ENCODE peak calls at places on chromosomes 3 and 15, in six cellular contexts. One of them, this sample, is unnamed.

GRCh38 chr15:25905140-25905539 is 42.0 kb upstream of the ATP10A start:
- DNase-seq in T-helper 2 cell: no peak
- DNase-seq in tibial nerve: no peak
- DNase-seq in left lung: no peak
- DNase-seq in BE2C: no peak
- DNase-seq in CD8-positive, alpha-beta T cell: no peak
- DNase-seq in this sample: no peak

GRCh38 chr3:42749025-42749752 is 23.9 kb downstream of the CCDC13 start:
- DNase-seq in T-helper 2 cell: no peak
- DNase-seq in tibial nerve: no peak
- DNase-seq in left lung: no peak
- DNase-seq in BE2C: no peak
- DNase-seq in CD8-positive, alpha-beta T cell: no peak
- DNase-seq in this sample: no peak

GRCh38 chr15:69971771-69972170 is 125.9 kb downstream of the TLE3 start:
- DNase-seq in T-helper 2 cell: no peak
- DNase-seq in tibial nerve: no peak
- DNase-seq in left lung: no peak
- DNase-seq in BE2C: no peak
- DNase-seq in CD8-positive, alpha-beta T cell: no peak
- DNase-seq in this sample: no peak

GRCh38 chr15:41558400-41559238 is at the start of gene TYRO3:
- DNase-seq in T-helper 2 cell: peak
- DNase-seq in tibial nerve: peak
- DNase-seq in left lung: peak
- DNase-seq in BE2C: peak
- DNase-seq in CD8-positive, alpha-beta T cell: peak
- DNase-seq in this sample: peak

GRCh38 chr3:58414538-58415197 is 19.0 kb downstream of the PDHB start:
- DNase-seq in T-helper 2 cell: no peak
- DNase-seq in tibial nerve: peak
- DNase-seq in left lung: no peak
- DNase-seq in BE2C: peak
- DNase-seq in CD8-positive, alpha-beta T cell: no peak
- DNase-seq in this sample: peak

GRCh38 chr3:46958469-46959168 is 17.9 kb downstream of the CCDC12 start:
- DNase-seq in T-helper 2 cell: no peak
- DNase-seq in tibial nerve: no peak
- DNase-seq in left lung: no peak
- DNase-seq in BE2C: no peak
- DNase-seq in CD8-positive, alpha-beta T cell: no peak
- DNase-seq in this sample: no peak

GRCh38 chr3:127438951-127439350 is 151.1 kb upstream of the PRR20G start:
- DNase-seq in T-helper 2 cell: no peak
- DNase-seq in tibial nerve: no peak
- DNase-seq in left lung: no peak
- DNase-seq in BE2C: no peak
- DNase-seq in CD8-positive, alpha-beta T cell: peak
- DNase-seq in this sample: no peak

GRCh38 chr15:89366656-89367393 is 32.2 kb upstream of the POLG start:
- DNase-seq in T-helper 2 cell: no peak
- DNase-seq in tibial nerve: no peak
- DNase-seq in left lung: no peak
- DNase-seq in BE2C: no peak
- DNase-seq in CD8-positive, alpha-beta T cell: no peak
- DNase-seq in this sample: no peak

GRCh38 chr3:48609088-48610005 is at the start of gene UQCRC1:
- DNase-seq in T-helper 2 cell: peak
- DNase-seq in tibial nerve: peak
- DNase-seq in left lung: peak
- DNase-seq in BE2C: peak
- DNase-seq in CD8-positive, alpha-beta T cell: peak
- DNase-seq in this sample: peak

GRCh38 chr15:34890424-34890823 is 79.1 kb downstream of the AQR start:
- DNase-seq in T-helper 2 cell: no peak
- DNase-seq in tibial nerve: no peak
- DNase-seq in left lung: no peak
- DNase-seq in BE2C: no peak
- DNase-seq in CD8-positive, alpha-beta T cell: no peak
- DNase-seq in this sample: no peak

GRCh38 chr3:136559896-136560295 is 192.3 kb downstream of the STAG1 start:
- DNase-seq in T-helper 2 cell: no peak
- DNase-seq in tibial nerve: no peak
- DNase-seq in left lung: no peak
- DNase-seq in BE2C: no peak
- DNase-seq in CD8-positive, alpha-beta T cell: no peak
- DNase-seq in this sample: no peak

GRCh38 chr3:15271785-15272381 is 60.5 kb downstream of the SH3BP5 start:
- DNase-seq in T-helper 2 cell: peak
- DNase-seq in tibial nerve: no peak
- DNase-seq in left lung: peak
- DNase-seq in BE2C: no peak
- DNase-seq in CD8-positive, alpha-beta T cell: peak
- DNase-seq in this sample: no peak

GRCh38 chr3:8627541-8627940 is 17.1 kb downstream of the SSUH2 start:
- DNase-seq in T-helper 2 cell: no peak
- DNase-seq in tibial nerve: no peak
- DNase-seq in left lung: no peak
- DNase-seq in BE2C: no peak
- DNase-seq in CD8-positive, alpha-beta T cell: no peak
- DNase-seq in this sample: no peak

GRCh38 chr3:170809021-170809974 is 60.7 kb downstream of the RPL22L1 start:
- DNase-seq in T-helper 2 cell: no peak
- DNase-seq in tibial nerve: peak
- DNase-seq in left lung: no peak
- DNase-seq in BE2C: peak
- DNase-seq in CD8-positive, alpha-beta T cell: no peak
- DNase-seq in this sample: peak

GRCh38 chr15:26866298-26867198 is at the start of gene GABRA5:
- DNase-seq in T-helper 2 cell: no peak
- DNase-seq in tibial nerve: no peak
- DNase-seq in left lung: no peak
- DNase-seq in BE2C: peak
- DNase-seq in CD8-positive, alpha-beta T cell: no peak
- DNase-seq in this sample: peak

GRCh38 chr3:146501752-146502151 is 32.4 kb upstream of the PLSCR2 start:
- DNase-seq in T-helper 2 cell: no peak
- DNase-seq in tibial nerve: no peak
- DNase-seq in left lung: no peak
- DNase-seq in BE2C: no peak
- DNase-seq in CD8-positive, alpha-beta T cell: no peak
- DNase-seq in this sample: no peak

GRCh38 chr3:17412950-17413530 is 329.4 kb downstream of the TBC1D5 start:
- DNase-seq in T-helper 2 cell: no peak
- DNase-seq in tibial nerve: peak
- DNase-seq in left lung: no peak
- DNase-seq in BE2C: peak
- DNase-seq in CD8-positive, alpha-beta T cell: no peak
- DNase-seq in this sample: peak

GRCh38 chr3:16406175-16406574 is 107.3 kb downstream of the RFTN1 start:
- DNase-seq in T-helper 2 cell: no peak
- DNase-seq in tibial nerve: no peak
- DNase-seq in left lung: no peak
- DNase-seq in BE2C: no peak
- DNase-seq in CD8-positive, alpha-beta T cell: no peak
- DNase-seq in this sample: no peak

GRCh38 chr15:90036343-90036742 is 35.2 kb downstream of the ZNF710 start:
- DNase-seq in T-helper 2 cell: no peak
- DNase-seq in tibial nerve: no peak
- DNase-seq in left lung: no peak
- DNase-seq in BE2C: no peak
- DNase-seq in CD8-positive, alpha-beta T cell: no peak
- DNase-seq in this sample: peak

GRCh38 chr15:83016906-83017305 is 5.5 kb upstream of the C15orf40 start:
- DNase-seq in T-helper 2 cell: no peak
- DNase-seq in tibial nerve: no peak
- DNase-seq in left lung: no peak
- DNase-seq in BE2C: no peak
- DNase-seq in CD8-positive, alpha-beta T cell: no peak
- DNase-seq in this sample: no peak

GRCh38 chr3:157045238-157045860 is 114.6 kb downstream of the CCNL1 start:
- DNase-seq in T-helper 2 cell: no peak
- DNase-seq in tibial nerve: no peak
- DNase-seq in left lung: no peak
- DNase-seq in BE2C: no peak
- DNase-seq in CD8-positive, alpha-beta T cell: no peak
- DNase-seq in this sample: peak

GRCh38 chr3:8519156-8519555 is 17.5 kb downstream of the LMCD1 start:
- DNase-seq in T-helper 2 cell: no peak
- DNase-seq in tibial nerve: no peak
- DNase-seq in left lung: no peak
- DNase-seq in BE2C: no peak
- DNase-seq in CD8-positive, alpha-beta T cell: no peak
- DNase-seq in this sample: no peak

GRCh38 chr3:151726016-151726415 is 7.7 kb upstream of the AADACL2 start:
- DNase-seq in T-helper 2 cell: no peak
- DNase-seq in tibial nerve: no peak
- DNase-seq in left lung: no peak
- DNase-seq in BE2C: no peak
- DNase-seq in CD8-positive, alpha-beta T cell: no peak
- DNase-seq in this sample: no peak

GRCh38 chr3:184373422-184373821 is 4.6 kb downstream of the THPO start:
- DNase-seq in T-helper 2 cell: no peak
- DNase-seq in tibial nerve: no peak
- DNase-seq in left lung: no peak
- DNase-seq in BE2C: no peak
- DNase-seq in CD8-positive, alpha-beta T cell: no peak
- DNase-seq in this sample: no peak

GRCh38 chr3:101868534-101869464 is 19.5 kb downstream of the NFKBIZ start:
- DNase-seq in T-helper 2 cell: no peak
- DNase-seq in tibial nerve: peak
- DNase-seq in left lung: no peak
- DNase-seq in BE2C: no peak
- DNase-seq in CD8-positive, alpha-beta T cell: no peak
- DNase-seq in this sample: no peak